ENCODE peak calls at places on chromosomes 4 and X, in ten cellular contexts. One of them, this sample, is unnamed.

GRCh38 chrX:67328496-67328895 is 215.3 kb upstream of the AR start:
- DNase-seq in trophoblast cell: peak; percentile 1
- DNase-seq in naive thymus-derived CD4-positive, alpha-beta T cell: no peak
- DNase-seq in cardiac muscle cell: no peak
- DNase-seq in fibroblast of lung: no peak
- DNase-seq in tibial artery: no peak
- DNase-seq in GM06990: no peak
- DNase-seq in breast epithelium: no peak
- DNase-seq in transverse colon: no peak
- DNase-seq in brain microvascular endothelial cell: no peak
- DNase-seq in this sample: no peak

GRCh38 chrX:115192244-115192700 is 3.1 kb downstream of the RBMXL3 start:
- DNase-seq in trophoblast cell: no peak
- DNase-seq in naive thymus-derived CD4-positive, alpha-beta T cell: no peak
- DNase-seq in cardiac muscle cell: no peak
- DNase-seq in fibroblast of lung: no peak
- DNase-seq in tibial artery: no peak
- DNase-seq in GM06990: no peak
- DNase-seq in breast epithelium: no peak
- DNase-seq in transverse colon: no peak
- DNase-seq in brain microvascular endothelial cell: no peak
- DNase-seq in this sample: no peak

GRCh38 chr4:173360587-173361221 is 10.1 kb upstream of the SAP30 start:
- DNase-seq in trophoblast cell: no peak
- DNase-seq in naive thymus-derived CD4-positive, alpha-beta T cell: no peak
- DNase-seq in cardiac muscle cell: peak; percentile 39
- DNase-seq in fibroblast of lung: peak; percentile 34
- DNase-seq in tibial artery: no peak
- DNase-seq in GM06990: no peak
- DNase-seq in breast epithelium: no peak
- DNase-seq in transverse colon: no peak
- DNase-seq in brain microvascular endothelial cell: no peak
- DNase-seq in this sample: no peak

GRCh38 chr4:82282875-82283274 is 90.9 kb downstream of the HNRNPD start:
- DNase-seq in trophoblast cell: no peak
- DNase-seq in naive thymus-derived CD4-positive, alpha-beta T cell: no peak
- DNase-seq in cardiac muscle cell: no peak
- DNase-seq in fibroblast of lung: no peak
- DNase-seq in tibial artery: no peak
- DNase-seq in GM06990: no peak
- DNase-seq in breast epithelium: no peak
- DNase-seq in transverse colon: no peak
- DNase-seq in brain microvascular endothelial cell: no peak
- DNase-seq in this sample: no peak

GRCh38 chrX:68018248-68019203 is 414.8 kb downstream of the OPHN1 start:
- DNase-seq in trophoblast cell: peak; percentile 24
- DNase-seq in naive thymus-derived CD4-positive, alpha-beta T cell: no peak
- DNase-seq in cardiac muscle cell: peak; percentile 35
- DNase-seq in fibroblast of lung: peak; percentile 1
- DNase-seq in tibial artery: no peak
- DNase-seq in GM06990: no peak
- DNase-seq in breast epithelium: no peak
- DNase-seq in transverse colon: no peak
- DNase-seq in brain microvascular endothelial cell: peak; percentile 18
- DNase-seq in this sample: no peak

GRCh38 chrX:154751121-154751668 is 318 bp upstream of the GAB3 start:
- DNase-seq in trophoblast cell: no peak
- DNase-seq in naive thymus-derived CD4-positive, alpha-beta T cell: no peak
- DNase-seq in cardiac muscle cell: no peak
- DNase-seq in fibroblast of lung: no peak
- DNase-seq in tibial artery: no peak
- DNase-seq in GM06990: peak; percentile 25
- DNase-seq in breast epithelium: no peak
- DNase-seq in transverse colon: no peak
- DNase-seq in brain microvascular endothelial cell: no peak
- DNase-seq in this sample: no peak

GRCh38 chrX:53939127-53939526 is 105.1 kb downstream of the PHF8 start:
- DNase-seq in trophoblast cell: no peak
- DNase-seq in naive thymus-derived CD4-positive, alpha-beta T cell: no peak
- DNase-seq in cardiac muscle cell: peak; percentile 54
- DNase-seq in fibroblast of lung: no peak
- DNase-seq in tibial artery: no peak
- DNase-seq in GM06990: no peak
- DNase-seq in breast epithelium: no peak
- DNase-seq in transverse colon: no peak
- DNase-seq in brain microvascular endothelial cell: no peak
- DNase-seq in this sample: no peak

GRCh38 chr4:56668267-56668666 is 12.8 kb downstream of the HOPX start:
- DNase-seq in trophoblast cell: peak; percentile 70
- DNase-seq in naive thymus-derived CD4-positive, alpha-beta T cell: no peak
- DNase-seq in cardiac muscle cell: peak; percentile 31
- DNase-seq in fibroblast of lung: peak; percentile 34
- DNase-seq in tibial artery: no peak
- DNase-seq in GM06990: no peak
- DNase-seq in breast epithelium: no peak
- DNase-seq in transverse colon: peak; percentile 15
- DNase-seq in brain microvascular endothelial cell: no peak
- DNase-seq in this sample: no peak

GRCh38 chr4:11741190-11741652 is 312.5 kb upstream of the HS3ST1 start:
- DNase-seq in trophoblast cell: peak; percentile 72
- DNase-seq in naive thymus-derived CD4-positive, alpha-beta T cell: no peak
- DNase-seq in cardiac muscle cell: peak; percentile 40
- DNase-seq in fibroblast of lung: peak; percentile 68
- DNase-seq in tibial artery: no peak
- DNase-seq in GM06990: no peak
- DNase-seq in breast epithelium: no peak
- DNase-seq in transverse colon: no peak
- DNase-seq in brain microvascular endothelial cell: no peak
- DNase-seq in this sample: no peak

GRCh38 chrX:41178201-41178600 is 93.0 kb downstream of the USP9X start:
- DNase-seq in trophoblast cell: no peak
- DNase-seq in naive thymus-derived CD4-positive, alpha-beta T cell: no peak
- DNase-seq in cardiac muscle cell: no peak
- DNase-seq in fibroblast of lung: no peak
- DNase-seq in tibial artery: no peak
- DNase-seq in GM06990: peak; percentile 29
- DNase-seq in breast epithelium: no peak
- DNase-seq in transverse colon: no peak
- DNase-seq in brain microvascular endothelial cell: no peak
- DNase-seq in this sample: no peak

GRCh38 chr4:117376700-117377099 is 291.3 kb upstream of the TRAM1L1 start:
- DNase-seq in trophoblast cell: no peak
- DNase-seq in naive thymus-derived CD4-positive, alpha-beta T cell: no peak
- DNase-seq in cardiac muscle cell: no peak
- DNase-seq in fibroblast of lung: no peak
- DNase-seq in tibial artery: no peak
- DNase-seq in GM06990: no peak
- DNase-seq in breast epithelium: no peak
- DNase-seq in transverse colon: no peak
- DNase-seq in brain microvascular endothelial cell: no peak
- DNase-seq in this sample: no peak

GRCh38 chrX:72009731-72010130 is 99.1 kb downstream of the NHSL2 start:
- DNase-seq in trophoblast cell: no peak
- DNase-seq in naive thymus-derived CD4-positive, alpha-beta T cell: no peak
- DNase-seq in cardiac muscle cell: no peak
- DNase-seq in fibroblast of lung: no peak
- DNase-seq in tibial artery: no peak
- DNase-seq in GM06990: no peak
- DNase-seq in breast epithelium: no peak
- DNase-seq in transverse colon: no peak
- DNase-seq in brain microvascular endothelial cell: no peak
- DNase-seq in this sample: no peak
- H3K27me3 ChIP-seq in trophoblast cell: no peaks in the 10 kb centered on the region
- H3K27me3 ChIP-seq in naive thymus-derived CD4-positive, alpha-beta T cell: no peaks in the 10 kb centered on the region
- H3K27me3 ChIP-seq in cardiac muscle cell: no peaks in the 10 kb centered on the region
- H3K27me3 ChIP-seq in fibroblast of lung: peaks cover 2% of the 10 kb centered on the region
- H3K27me3 ChIP-seq in tibial artery: no peaks in the 10 kb centered on the region
- H3K27me3 ChIP-seq in GM06990: no peaks in the 10 kb centered on the region
- H3K27me3 ChIP-seq in breast epithelium: no peaks in the 10 kb centered on the region
- H3K27me3 ChIP-seq in transverse colon: no peaks in the 10 kb centered on the region
- H3K27me3 ChIP-seq in brain microvascular endothelial cell: peaks cover under 1% of the 10 kb centered on the region
- H3K27me3 ChIP-seq in this sample: no peaks in the 10 kb centered on the region

GRCh38 chr4:1008840-1009646 is 2.4 kb upstream of the FGFRL1 start:
- DNase-seq in trophoblast cell: peak; percentile 49
- DNase-seq in naive thymus-derived CD4-positive, alpha-beta T cell: no peak
- DNase-seq in cardiac muscle cell: no peak
- DNase-seq in fibroblast of lung: no peak
- DNase-seq in tibial artery: peak; percentile 46
- DNase-seq in GM06990: peak; percentile 42
- DNase-seq in breast epithelium: peak; percentile 41
- DNase-seq in transverse colon: peak; percentile 53
- DNase-seq in brain microvascular endothelial cell: no peak
- DNase-seq in this sample: no peak
- H3K4me3 ChIP-seq in trophoblast cell: no peak overlapping the region
- H3K4me3 ChIP-seq in naive thymus-derived CD4-positive, alpha-beta T cell: peak overlapping the region; percentile 31
- H3K4me3 ChIP-seq in cardiac muscle cell: peak overlapping the region; percentile 47
- H3K4me3 ChIP-seq in fibroblast of lung: peak overlapping the region; percentile 64
- H3K4me3 ChIP-seq in tibial artery: peak overlapping the region; percentile 77
- H3K4me3 ChIP-seq in GM06990: peak overlapping the region; percentile 64
- H3K4me3 ChIP-seq in breast epithelium: peak overlapping the region; percentile 66
- H3K4me3 ChIP-seq in transverse colon: peak overlapping the region; percentile 66
- H3K4me3 ChIP-seq in brain microvascular endothelial cell: peak overlapping the region; percentile 57
- H3K4me3 ChIP-seq in this sample: peak overlapping the region; percentile 66

GRCh38 chr4:7295917-7296660 is 103.8 kb downstream of the SORCS2 start:
- DNase-seq in trophoblast cell: no peak
- DNase-seq in naive thymus-derived CD4-positive, alpha-beta T cell: no peak
- DNase-seq in cardiac muscle cell: peak; percentile 39
- DNase-seq in fibroblast of lung: peak; percentile 34
- DNase-seq in tibial artery: no peak
- DNase-seq in GM06990: no peak
- DNase-seq in breast epithelium: no peak
- DNase-seq in transverse colon: peak; percentile 24
- DNase-seq in brain microvascular endothelial cell: peak; percentile 19
- DNase-seq in this sample: no peak
- H3K27me3 ChIP-seq in trophoblast cell: no peaks in the 10 kb centered on the region
- H3K27me3 ChIP-seq in naive thymus-derived CD4-positive, alpha-beta T cell: no peaks in the 10 kb centered on the region
- H3K27me3 ChIP-seq in cardiac muscle cell: no peaks in the 10 kb centered on the region
- H3K27me3 ChIP-seq in fibroblast of lung: no peaks in the 10 kb centered on the region
- H3K27me3 ChIP-seq in tibial artery: no peaks in the 10 kb centered on the region
- H3K27me3 ChIP-seq in GM06990: peaks cover 2% of the 10 kb centered on the region
- H3K27me3 ChIP-seq in breast epithelium: no peaks in the 10 kb centered on the region
- H3K27me3 ChIP-seq in transverse colon: no peaks in the 10 kb centered on the region
- H3K27me3 ChIP-seq in brain microvascular endothelial cell: peaks cover 4% of the 10 kb centered on the region
- H3K27me3 ChIP-seq in this sample: peaks cover 1% of the 10 kb centered on the region

GRCh38 chrX:137424679-137425078 is 141.2 kb upstream of the ZIC3 start:
- DNase-seq in trophoblast cell: no peak
- DNase-seq in naive thymus-derived CD4-positive, alpha-beta T cell: no peak
- DNase-seq in cardiac muscle cell: no peak
- DNase-seq in fibroblast of lung: no peak
- DNase-seq in tibial artery: no peak
- DNase-seq in GM06990: no peak
- DNase-seq in breast epithelium: no peak
- DNase-seq in transverse colon: no peak
- DNase-seq in brain microvascular endothelial cell: no peak
- DNase-seq in this sample: no peak
- H3K4me3 ChIP-seq in trophoblast cell: no peak overlapping the region
- H3K4me3 ChIP-seq in naive thymus-derived CD4-positive, alpha-beta T cell: no peak overlapping the region
- H3K4me3 ChIP-seq in cardiac muscle cell: no peak overlapping the region
- H3K4me3 ChIP-seq in fibroblast of lung: no peak overlapping the region
- H3K4me3 ChIP-seq in tibial artery: no peak overlapping the region
- H3K4me3 ChIP-seq in GM06990: no peak overlapping the region
- H3K4me3 ChIP-seq in breast epithelium: no peak overlapping the region
- H3K4me3 ChIP-seq in transverse colon: no peak overlapping the region
- H3K4me3 ChIP-seq in brain microvascular endothelial cell: no peak overlapping the region
- H3K4me3 ChIP-seq in this sample: no peak overlapping the region

This sample was measured in BJ.